ENCODE peak calls at places on chromosome 15, in ten cellular contexts. One of them, this sample, is unnamed. For H3K4me1, the result is how much of the 10 kb centered on the place peaks cover.

GRCh38 chr15:58357529-58358476 is 74.0 kb upstream of the LIPC start:
- DNase-seq in HepG2: no peak
- DNase-seq in GM12878: no peak
- DNase-seq in upper lobe of left lung: no peak
- DNase-seq in transverse colon: no peak
- DNase-seq in prostate gland: no peak
- DNase-seq in breast epithelium: no peak
- DNase-seq in HCT116: no peak
- DNase-seq in K562: no peak
- DNase-seq in suprapubic skin: no peak
- DNase-seq in this sample: no peak

GRCh38 chr15:51888593-51889195 is 59.2 kb downstream of the TMOD3 start:
- DNase-seq in HepG2: no peak
- DNase-seq in GM12878: no peak
- DNase-seq in upper lobe of left lung: no peak
- DNase-seq in transverse colon: no peak
- DNase-seq in prostate gland: no peak
- DNase-seq in breast epithelium: no peak
- DNase-seq in HCT116: no peak
- DNase-seq in K562: peak
- DNase-seq in suprapubic skin: no peak
- DNase-seq in this sample: no peak

GRCh38 chr15:51281368-51281967 is 56.9 kb downstream of the CYP19A1 start:
- DNase-seq in HepG2: peak
- DNase-seq in GM12878: no peak
- DNase-seq in upper lobe of left lung: peak
- DNase-seq in transverse colon: peak
- DNase-seq in prostate gland: peak
- DNase-seq in breast epithelium: no peak
- DNase-seq in HCT116: peak
- DNase-seq in K562: peak
- DNase-seq in suprapubic skin: no peak
- DNase-seq in this sample: no peak

GRCh38 chr15:36880913-36881290 is 219.4 kb downstream of the MEIS2 start:
- DNase-seq in HepG2: no peak
- DNase-seq in GM12878: no peak
- DNase-seq in upper lobe of left lung: no peak
- DNase-seq in transverse colon: no peak
- DNase-seq in prostate gland: no peak
- DNase-seq in breast epithelium: no peak
- DNase-seq in HCT116: no peak
- DNase-seq in K562: no peak
- DNase-seq in suprapubic skin: no peak
- DNase-seq in this sample: no peak

GRCh38 chr15:62549345-62549970 is 384.4 kb upstream of the C2CD4B start:
- DNase-seq in HepG2: peak
- DNase-seq in GM12878: no peak
- DNase-seq in upper lobe of left lung: no peak
- DNase-seq in transverse colon: peak
- DNase-seq in prostate gland: no peak
- DNase-seq in breast epithelium: no peak
- DNase-seq in HCT116: peak
- DNase-seq in K562: peak
- DNase-seq in suprapubic skin: no peak
- DNase-seq in this sample: no peak

GRCh38 chr15:29815000-29815704 is 7.1 kb downstream of the TJP1 start:
- DNase-seq in HepG2: peak
- DNase-seq in GM12878: no peak
- DNase-seq in upper lobe of left lung: no peak
- DNase-seq in transverse colon: no peak
- DNase-seq in prostate gland: peak
- DNase-seq in breast epithelium: no peak
- DNase-seq in HCT116: no peak
- DNase-seq in K562: peak
- DNase-seq in suprapubic skin: no peak
- DNase-seq in this sample: no peak

GRCh38 chr15:57298204-57298603 is 78.1 kb upstream of the CGNL1 start:
- DNase-seq in HepG2: no peak
- DNase-seq in GM12878: no peak
- DNase-seq in upper lobe of left lung: no peak
- DNase-seq in transverse colon: no peak
- DNase-seq in prostate gland: no peak
- DNase-seq in breast epithelium: no peak
- DNase-seq in HCT116: no peak
- DNase-seq in K562: no peak
- DNase-seq in suprapubic skin: no peak
- DNase-seq in this sample: no peak

GRCh38 chr15:74843891-74844299 is 939 bp upstream of the ULK3 start:
- DNase-seq in HepG2: no peak
- DNase-seq in GM12878: no peak
- DNase-seq in upper lobe of left lung: no peak
- DNase-seq in transverse colon: no peak
- DNase-seq in prostate gland: no peak
- DNase-seq in breast epithelium: no peak
- DNase-seq in HCT116: no peak
- DNase-seq in K562: peak
- DNase-seq in suprapubic skin: no peak
- DNase-seq in this sample: no peak

GRCh38 chr15:95864467-95864886 is 466.0 kb upstream of the NR2F2 start:
- DNase-seq in HepG2: no peak
- DNase-seq in GM12878: peak
- DNase-seq in upper lobe of left lung: no peak
- DNase-seq in transverse colon: peak
- DNase-seq in prostate gland: no peak
- DNase-seq in breast epithelium: no peak
- DNase-seq in HCT116: no peak
- DNase-seq in K562: no peak
- DNase-seq in suprapubic skin: no peak
- DNase-seq in this sample: no peak

DNA sequence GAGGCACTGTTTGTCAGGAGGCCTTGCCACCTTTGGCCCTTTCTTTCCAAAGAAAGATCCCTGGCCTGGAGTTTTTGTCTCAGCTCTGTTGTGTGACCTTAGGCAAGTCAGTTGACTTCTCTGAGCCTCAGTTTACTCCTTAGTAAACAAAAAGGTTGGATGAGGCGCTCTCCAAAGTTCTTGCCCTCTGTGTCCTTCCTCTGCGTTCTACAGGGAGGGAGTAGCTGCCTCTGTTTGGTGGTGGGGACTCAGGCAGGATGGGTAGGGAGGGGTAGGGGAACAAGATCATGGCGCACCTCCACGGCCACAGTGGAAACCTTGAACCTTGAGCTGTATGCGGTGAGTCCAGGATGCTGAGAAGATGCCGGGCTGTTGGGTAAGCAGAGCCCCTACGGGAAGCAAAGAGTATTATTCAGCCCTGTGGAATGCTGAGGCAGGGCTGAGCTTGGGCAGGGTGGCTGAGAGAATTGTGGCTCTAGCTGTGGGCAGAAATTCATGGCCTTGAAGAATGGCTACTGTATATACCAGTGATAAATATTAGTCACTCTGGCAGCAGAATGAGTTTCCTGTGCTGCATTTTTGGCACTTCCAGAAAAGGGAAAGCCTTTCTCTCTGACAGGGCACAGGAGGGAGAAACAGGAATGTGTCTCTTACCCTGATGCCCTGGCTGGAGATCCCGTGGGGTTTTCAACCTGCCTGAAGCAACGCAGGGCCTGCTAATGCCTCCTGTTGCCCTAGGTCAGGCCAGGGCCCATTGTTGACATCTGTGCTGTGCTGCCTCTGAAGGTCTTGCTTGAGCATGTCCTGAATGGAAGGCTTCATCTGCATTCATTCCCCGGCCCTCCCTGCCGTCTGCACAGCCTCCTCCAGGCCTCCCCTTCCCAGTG is 39.9 kb downstream of the SMAD3 start:
- DNase-seq in HepG2: peak
- DNase-seq in GM12878: no peak
- DNase-seq in upper lobe of left lung: no peak
- DNase-seq in transverse colon: peak
- DNase-seq in prostate gland: peak
- DNase-seq in breast epithelium: peak
- DNase-seq in HCT116: peak
- DNase-seq in K562: no peak
- DNase-seq in suprapubic skin: no peak
- DNase-seq in this sample: no peak
- TF ChIP-seq POLR2AphosphoS5 in HepG2: no peak
- TF ChIP-seq POLR2AphosphoS5 in GM12878: no peak
- TF ChIP-seq POLR2AphosphoS5 in upper lobe of left lung: peak
- TF ChIP-seq POLR2AphosphoS5 in transverse colon: peak
- TF ChIP-seq POLR2AphosphoS5 in prostate gland: no peak
- TF ChIP-seq POLR2AphosphoS5 in breast epithelium: peak
- TF ChIP-seq POLR2AphosphoS5 in HCT116: peak
- TF ChIP-seq POLR2AphosphoS5 in K562: no peak
- TF ChIP-seq POLR2AphosphoS5 in suprapubic skin: peak
- TF ChIP-seq POLR2AphosphoS5 in this sample: peak

GRCh38 chr15:90560229-90560771 is 30.6 kb downstream of the CRTC3 start:
- DNase-seq in HepG2: no peak
- DNase-seq in GM12878: no peak
- DNase-seq in upper lobe of left lung: no peak
- DNase-seq in transverse colon: peak
- DNase-seq in prostate gland: peak
- DNase-seq in breast epithelium: peak
- DNase-seq in HCT116: no peak
- DNase-seq in K562: no peak
- DNase-seq in suprapubic skin: peak
- DNase-seq in this sample: no peak

GRCh38 chr15:90557147-90557546 is 27.4 kb downstream of the CRTC3 start:
- DNase-seq in HepG2: no peak
- DNase-seq in GM12878: no peak
- DNase-seq in upper lobe of left lung: no peak
- DNase-seq in transverse colon: no peak
- DNase-seq in prostate gland: no peak
- DNase-seq in breast epithelium: no peak
- DNase-seq in HCT116: no peak
- DNase-seq in K562: no peak
- DNase-seq in suprapubic skin: no peak
- DNase-seq in this sample: no peak

GRCh38 chr15:90558182-90558581 is 28.5 kb downstream of the CRTC3 start:
- DNase-seq in HepG2: peak
- DNase-seq in GM12878: no peak
- DNase-seq in upper lobe of left lung: peak
- DNase-seq in transverse colon: peak
- DNase-seq in prostate gland: no peak
- DNase-seq in breast epithelium: no peak
- DNase-seq in HCT116: no peak
- DNase-seq in K562: peak
- DNase-seq in suprapubic skin: no peak
- DNase-seq in this sample: no peak

GRCh38 chr15:90559119-90559518 is 29.4 kb downstream of the CRTC3 start:
- DNase-seq in HepG2: no peak
- DNase-seq in GM12878: no peak
- DNase-seq in upper lobe of left lung: no peak
- DNase-seq in transverse colon: no peak
- DNase-seq in prostate gland: no peak
- DNase-seq in breast epithelium: no peak
- DNase-seq in HCT116: no peak
- DNase-seq in K562: no peak
- DNase-seq in suprapubic skin: no peak
- DNase-seq in this sample: no peak

DNA sequence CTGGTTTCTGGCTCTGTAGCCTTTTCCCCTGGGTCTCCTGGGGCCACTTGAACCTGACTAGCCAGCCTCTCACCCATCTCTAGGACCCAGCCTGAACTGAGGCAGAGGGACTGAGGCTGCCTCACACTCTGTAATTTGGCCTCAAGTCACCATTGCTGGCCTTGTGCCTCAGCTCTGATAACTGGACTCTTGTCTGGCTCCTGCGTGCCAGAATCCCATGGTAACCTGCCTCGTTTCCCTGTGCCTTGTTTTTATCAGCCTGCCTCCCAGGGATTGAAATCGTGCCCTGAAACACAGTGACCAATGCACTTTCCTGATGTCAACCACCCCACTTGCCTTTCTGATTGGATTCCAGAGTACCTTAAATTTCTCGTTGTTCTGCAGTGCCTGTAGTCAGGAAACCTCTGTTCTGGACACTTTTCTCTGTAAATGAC is 27.9 kb downstream of the CRTC3 start:
- DNase-seq in HepG2: no peak
- DNase-seq in GM12878: no peak
- DNase-seq in upper lobe of left lung: peak
- DNase-seq in transverse colon: peak
- DNase-seq in prostate gland: peak
- DNase-seq in breast epithelium: peak
- DNase-seq in HCT116: no peak
- DNase-seq in K562: peak
- DNase-seq in suprapubic skin: peak
- DNase-seq in this sample: no peak
- TF ChIP-seq POLR2A in HepG2: no peak
- TF ChIP-seq POLR2A in GM12878: no peak
- TF ChIP-seq POLR2A in upper lobe of left lung: no peak
- TF ChIP-seq POLR2A in transverse colon: no peak
- TF ChIP-seq POLR2A in prostate gland: no peak
- TF ChIP-seq POLR2A in breast epithelium: no peak
- TF ChIP-seq POLR2A in HCT116: no peak
- TF ChIP-seq POLR2A in K562: no peak
- TF ChIP-seq POLR2A in suprapubic skin: no peak
- TF ChIP-seq POLR2A in this sample: no peak

GRCh38 chr15:22956980-22957264 is 23.2 kb downstream of the CYFIP1 start:
- DNase-seq in HepG2: no peak
- DNase-seq in GM12878: no peak
- DNase-seq in upper lobe of left lung: no peak
- DNase-seq in transverse colon: no peak
- DNase-seq in prostate gland: no peak
- DNase-seq in breast epithelium: no peak
- DNase-seq in HCT116: no peak
- DNase-seq in K562: no peak
- DNase-seq in suprapubic skin: no peak
- DNase-seq in this sample: no peak
- H3K4me1 ChIP-seq in HepG2: under half
- H3K4me1 ChIP-seq in GM12878: under half
- H3K4me1 ChIP-seq in upper lobe of left lung: half or more
- H3K4me1 ChIP-seq in transverse colon: half or more
- H3K4me1 ChIP-seq in prostate gland: under half
- H3K4me1 ChIP-seq in breast epithelium: under half
- H3K4me1 ChIP-seq in HCT116: under half
- H3K4me1 ChIP-seq in K562: under half
- H3K4me1 ChIP-seq in suprapubic skin: half or more
- H3K4me1 ChIP-seq in this sample: half or more

GRCh38 chr15:72155635-72156616 is 37.7 kb downstream of the SENP8 start:
- DNase-seq in HepG2: peak
- DNase-seq in GM12878: peak
- DNase-seq in upper lobe of left lung: peak
- DNase-seq in transverse colon: peak
- DNase-seq in prostate gland: peak
- DNase-seq in breast epithelium: peak
- DNase-seq in HCT116: peak
- DNase-seq in K562: peak
- DNase-seq in suprapubic skin: peak
- DNase-seq in this sample: no peak
- TF ChIP-seq POLR2AphosphoS5 in HepG2: no peak
- TF ChIP-seq POLR2AphosphoS5 in GM12878: no peak
- TF ChIP-seq POLR2AphosphoS5 in upper lobe of left lung: no peak
- TF ChIP-seq POLR2AphosphoS5 in transverse colon: no peak
- TF ChIP-seq POLR2AphosphoS5 in prostate gland: peak
- TF ChIP-seq POLR2AphosphoS5 in breast epithelium: no peak
- TF ChIP-seq POLR2AphosphoS5 in HCT116: no peak
- TF ChIP-seq POLR2AphosphoS5 in K562: no peak
- TF ChIP-seq POLR2AphosphoS5 in suprapubic skin: no peak
- TF ChIP-seq POLR2AphosphoS5 in this sample: peak

DNA sequence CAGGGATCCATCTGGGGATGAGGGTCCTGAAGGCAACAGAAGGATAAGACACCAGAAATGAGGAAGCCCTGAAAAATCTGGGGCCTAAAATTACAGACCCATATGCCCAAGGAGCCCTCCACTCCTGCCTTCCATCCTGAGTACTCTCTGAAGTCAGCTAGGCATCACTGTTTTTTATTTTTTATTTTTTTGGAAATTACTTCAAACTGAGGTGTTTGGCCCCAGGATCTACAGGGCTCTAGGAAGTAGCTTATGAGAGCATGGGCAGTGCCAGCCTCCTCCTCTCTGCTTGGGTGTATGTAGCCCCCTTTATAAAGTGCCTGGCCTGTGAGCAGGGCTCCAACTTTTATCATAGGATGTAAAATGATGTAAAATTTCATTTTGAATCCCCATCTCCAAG is 7.9 kb downstream of the EPB42 start:
- DNase-seq in HepG2: no peak
- DNase-seq in GM12878: no peak
- DNase-seq in upper lobe of left lung: no peak
- DNase-seq in transverse colon: no peak
- DNase-seq in prostate gland: no peak
- DNase-seq in breast epithelium: no peak
- DNase-seq in HCT116: no peak
- DNase-seq in K562: no peak
- DNase-seq in suprapubic skin: no peak
- DNase-seq in this sample: no peak
- TF ChIP-seq POLR2A in HepG2: no peak
- TF ChIP-seq POLR2A in GM12878: no peak
- TF ChIP-seq POLR2A in upper lobe of left lung: no peak
- TF ChIP-seq POLR2A in transverse colon: no peak
- TF ChIP-seq POLR2A in prostate gland: no peak
- TF ChIP-seq POLR2A in breast epithelium: no peak
- TF ChIP-seq POLR2A in HCT116: no peak
- TF ChIP-seq POLR2A in K562: no peak
- TF ChIP-seq POLR2A in suprapubic skin: no peak
- TF ChIP-seq POLR2A in this sample: no peak